ENCODE peak calls at places on chromosomes 3 and 15, in five cellular contexts. M is esophagus squamous epithelium; Q is fibroblast of lung; D is astrocyte of the spinal cord; R is CD8-positive, alpha-beta T cell. O is an unnamed sample.

GRCh38 chr15:67850995-67851535 is 11.2 kb upstream of the RNU6-1 start:
- DNase-seq in R (no peak), D (no peak), M (no peak), Q (peak), O (no peak)

GRCh38 chr3:122299872-122300460 is 25.1 kb upstream of the CSTA start:
- DNase-seq in M (no peak), R (peak), D (peak), Q (no peak), O (no peak)

GRCh38 chr15:101641894-101642293 is 10.3 kb downstream of the TM2D3 start:
- DNase-seq in M (no peak), R (no peak), Q (peak), D (no peak), O (no peak)

GRCh38 chr3:186950402-186951093 is 20.2 kb downstream of the ST6GAL1 start:
- DNase-seq in Q (no peak), D (no peak), R (no peak), M (no peak), O (no peak)

GRCh38 chr3:4795905-4796304 is 183.3 kb upstream of the BHLHE40 start:
- DNase-seq in R (no peak), M (no peak), Q (peak), D (no peak), O (no peak)

GRCh38 chr3:37969601-37970100 is 20.9 kb upstream of the VILL start:
- DNase-seq in Q (no peak), D (no peak), M (no peak), R (no peak), O (no peak)

GRCh38 chr3:131503328-131503650 is 518 bp upstream of the MRPL3 start:
- DNase-seq in R (no peak), M (no peak), D (no peak), Q (no peak), O (peak)

GRCh38 chr3:19232566-19232965 is 84.3 kb downstream of the KCNH8 start:
- DNase-seq in Q (no peak), D (no peak), M (no peak), R (no peak), O (no peak)

GRCh38 chr3:46419816-46420215 is 12.8 kb downstream of the CCRL2 start:
- DNase-seq in Q (no peak), R (no peak), D (no peak), M (no peak), O (no peak)

GRCh38 chr15:26891448-26891881 is 24.6 kb downstream of the GABRA5 start:
- DNase-seq in D (peak), M (no peak), Q (peak), R (no peak), O (peak)

GRCh38 chr3:8964436-8965370 is 1.4 kb upstream of the RAD18 start:
- DNase-seq in Q (peak), R (no peak), D (peak), M (no peak), O (no peak)

GRCh38 chr3:195461518-195462307 is 18.9 kb upstream of the ACAP2 start:
- DNase-seq in D (no peak), Q (no peak), M (no peak), R (no peak), O (no peak)

GRCh38 chr3:83317605-83318004 is 1556.2 kb upstream of the GBE1 start:
- DNase-seq in M (no peak), D (no peak), R (no peak), Q (no peak), O (no peak)

GRCh38 chr15:91752081-91752810 is 101.3 kb upstream of the SLCO3A1 start:
- DNase-seq in D (no peak), M (no peak), Q (no peak), R (no peak), O (no peak)

GRCh38 chr15:75195766-75196241 is 5.9 kb upstream of the C15orf39 start:
- DNase-seq in Q (no peak), D (no peak), M (no peak), R (no peak), O (no peak)

GRCh38 chr3:197224034-197224444 is 74.4 kb downstream of the DLG1 start:
- DNase-seq in Q (peak), D (peak), R (no peak), M (no peak), O (peak)

GRCh38 chr3:40782086-40782721 is 257.4 kb downstream of the ZNF621 start:
- DNase-seq in Q (no peak), R (no peak), D (no peak), M (no peak), O (peak)

GRCh38 chr3:170149016-170149415 is 32.5 kb downstream of the PHC3 start:
- DNase-seq in M (no peak), R (no peak), Q (no peak), D (no peak), O (no peak)

GRCh38 chr15:89761929-89762328 is 10.9 kb upstream of the MESP1 start:
- DNase-seq in R (no peak), D (no peak), Q (no peak), M (no peak), O (no peak)

GRCh38 chr3:24608701-24609387 is 114.2 kb upstream of the THRB start:
- DNase-seq in M (no peak), Q (no peak), D (no peak), R (no peak), O (no peak)

GRCh38 chr3:79846148-79846933 is 78.5 kb upstream of the ROBO1 start:
- DNase-seq in Q (no peak), M (no peak), R (no peak), D (no peak), O (no peak)

GRCh38 chr3:108391917-108392585 is 95.7 kb downstream of the HHLA2 start:
- DNase-seq in Q (peak), M (no peak), R (no peak), D (peak), O (no peak)

GRCh38 chr15:42800731-42801474 is 64.0 kb upstream of the CDAN1 start:
- DNase-seq in M (no peak), R (no peak), D (no peak), Q (no peak), O (no peak)
- TF ChIP-seq CTCF in M (no peak), R (no peak), D (peak), Q (no peak), O (peak)

DNA sequence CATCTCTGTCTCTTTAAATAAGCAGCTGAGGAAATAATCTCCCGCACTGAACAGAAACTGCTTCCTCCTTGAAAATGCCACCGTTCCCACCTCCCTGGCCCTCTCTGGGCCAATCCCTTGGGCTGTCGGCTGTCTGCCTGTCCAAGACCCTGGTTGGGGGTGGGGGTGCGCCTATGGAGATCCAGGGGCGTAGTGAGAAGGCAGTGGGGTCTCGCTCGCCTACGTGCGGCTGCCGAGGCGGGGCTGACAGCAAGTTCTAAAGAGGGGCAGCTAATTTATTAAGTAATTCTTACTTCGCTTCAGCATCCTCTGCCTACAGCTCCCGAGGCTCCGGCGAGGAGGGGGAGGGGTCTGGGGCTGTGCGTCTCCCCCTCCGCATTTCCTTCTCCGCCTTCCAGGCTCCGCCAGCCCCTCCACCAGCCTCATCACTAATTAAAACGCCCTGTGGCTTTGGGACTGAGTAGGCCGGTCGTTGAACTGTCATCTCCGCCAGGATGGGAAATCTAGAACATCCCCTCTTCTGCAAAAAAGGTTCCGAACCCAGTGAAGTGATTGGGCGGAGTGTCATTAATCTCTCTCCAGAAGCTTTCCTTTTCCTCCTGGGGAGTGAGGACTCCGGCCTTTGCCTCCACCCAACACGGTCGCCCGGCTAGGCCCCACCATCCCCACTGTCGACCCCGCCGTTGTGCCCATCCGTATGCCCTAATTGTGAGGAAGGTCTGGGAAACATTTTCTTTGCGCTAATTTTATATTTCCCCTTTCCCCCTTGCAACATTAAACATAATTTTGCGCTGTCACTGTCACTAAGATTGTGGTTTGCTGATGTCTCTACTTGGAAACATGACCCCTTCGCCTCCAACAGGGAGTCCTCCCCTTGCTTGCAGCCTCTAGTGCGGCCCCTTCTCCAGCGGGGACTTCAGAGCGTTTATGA is 16.9 kb downstream of the NR2F2 start:
- DNase-seq in R (no peak), D (peak), M (no peak), Q (peak), O (no peak)
- H3K4me3 ChIP-seq in R (no peak), D (peak), M (peak), Q (peak), O (no peak)

GRCh38 chr3:76756578-76756977 is 283.3 kb upstream of the ROBO2 start:
- DNase-seq in Q (no peak), M (no peak), D (no peak), R (no peak), O (no peak)

DNA sequence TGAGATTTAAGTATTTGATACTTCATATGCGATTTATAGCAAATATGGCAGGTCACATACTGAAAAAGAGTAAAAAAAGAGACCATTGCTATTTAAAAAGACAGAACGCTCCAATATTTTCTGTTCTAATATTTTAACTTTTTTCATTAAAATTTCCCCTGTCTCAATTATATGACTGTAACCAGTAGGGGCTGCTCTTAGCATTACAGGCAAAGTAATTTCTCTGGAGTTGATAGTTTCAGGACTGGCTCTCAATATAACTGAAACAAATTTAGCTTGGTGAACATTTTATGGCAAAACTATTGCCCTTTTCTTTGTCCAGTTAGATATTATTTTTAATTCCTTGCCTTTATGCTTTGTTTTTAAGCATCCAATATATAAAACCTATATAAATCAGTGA is 286.3 kb upstream of the ROBO2 start:
- DNase-seq in M (no peak), Q (no peak), R (no peak), D (no peak), O (no peak)
- TF ChIP-seq CTCF in M (no peak), Q (peak), R (no peak), D (peak), O (no peak)

DNA sequence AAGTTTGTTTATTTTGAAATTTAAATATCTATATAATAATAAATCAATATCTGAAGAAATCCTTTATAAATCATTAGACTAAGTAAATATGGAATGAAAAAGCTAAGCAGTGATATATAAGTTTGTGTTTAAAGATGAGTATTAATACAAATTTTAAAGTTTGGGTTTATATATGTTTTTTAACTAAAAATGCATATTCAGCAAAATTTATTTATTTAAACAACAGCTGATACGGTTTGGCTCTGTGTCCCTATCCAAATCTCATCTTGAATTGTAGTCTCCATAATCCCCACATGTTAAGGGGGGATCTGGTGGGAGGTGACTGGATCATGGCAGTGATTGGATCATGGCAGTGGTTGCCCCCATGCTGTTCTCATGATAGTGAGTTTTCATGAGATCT is 580.7 kb upstream of the EPHA6 start:
- DNase-seq in M (no peak), D (no peak), R (no peak), Q (no peak), O (no peak)
- H3K4me3 ChIP-seq in M (no peak), D (no peak), R (no peak), Q (no peak), O (no peak)

DNA sequence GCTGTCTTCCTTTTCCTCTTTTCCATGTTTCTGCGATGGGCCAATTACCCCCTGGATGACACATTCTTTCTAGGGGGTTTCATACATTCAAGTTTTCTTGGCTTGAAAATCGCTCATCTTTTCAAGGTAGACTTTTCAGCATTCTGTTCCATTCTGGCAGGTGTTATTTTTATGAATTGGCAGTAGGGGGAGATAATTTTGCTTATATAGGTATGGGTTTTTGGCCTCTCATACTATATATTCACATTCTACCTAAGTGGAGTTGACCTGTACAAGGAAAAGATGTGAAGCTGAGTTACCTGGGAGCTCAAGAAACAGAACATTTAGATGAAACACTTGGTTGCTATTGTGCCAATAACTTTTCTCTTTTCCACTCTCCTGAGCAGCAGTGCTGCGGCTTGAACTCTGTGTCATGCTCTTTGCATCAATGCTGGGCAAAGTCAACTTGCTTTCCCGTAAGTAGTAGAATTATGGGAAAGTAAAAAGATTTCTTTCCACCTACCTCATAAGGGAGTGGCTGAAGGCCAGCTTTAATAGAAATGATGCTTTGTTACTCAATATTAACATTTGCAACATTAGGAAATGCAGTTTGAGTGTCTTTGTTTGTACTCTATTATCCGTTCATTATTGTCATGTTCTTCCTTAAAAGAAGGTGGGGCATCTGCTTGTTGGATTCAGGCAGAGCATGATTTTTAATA is 27.9 kb upstream of the MFSD1 start:
- DNase-seq in M (no peak), R (no peak), Q (peak), D (peak), O (no peak)
- TF ChIP-seq CTCF in M (no peak), R (no peak), Q (no peak), D (no peak), O (peak)

GRCh38 chr3:17030956-17031652 is 146.3 kb downstream of the PLCL2 start:
- DNase-seq in D (no peak), R (no peak), M (no peak), Q (no peak), O (no peak)

GRCh38 chr3:17025594-17026139 is 140.9 kb downstream of the PLCL2 start:
- DNase-seq in M (no peak), R (no peak), D (no peak), Q (no peak), O (no peak)

GRCh38 chr3:17028363-17028762 is 143.6 kb downstream of the PLCL2 start:
- DNase-seq in M (no peak), R (no peak), Q (no peak), D (no peak), O (no peak)

GRCh38 chr3:17030438-17030837 is 145.7 kb downstream of the PLCL2 start:
- DNase-seq in Q (no peak), M (no peak), R (no peak), D (no peak), O (no peak)

GRCh38 chr3:17027344-17027743 is 142.6 kb downstream of the PLCL2 start:
- DNase-seq in Q (no peak), R (no peak), D (no peak), M (no peak), O (no peak)
- H3K4me3 ChIP-seq in Q (no peak), R (no peak), D (no peak), M (no peak), O (no peak)

GRCh38 chr3:11271986-11272904 is at the start of gene ATG7:
- DNase-seq in Q (peak), R (peak), D (peak), M (peak), O (peak)
- TF ChIP-seq CTCF in Q (no peak), R (no peak), D (no peak), M (peak), O (no peak)

DNA sequence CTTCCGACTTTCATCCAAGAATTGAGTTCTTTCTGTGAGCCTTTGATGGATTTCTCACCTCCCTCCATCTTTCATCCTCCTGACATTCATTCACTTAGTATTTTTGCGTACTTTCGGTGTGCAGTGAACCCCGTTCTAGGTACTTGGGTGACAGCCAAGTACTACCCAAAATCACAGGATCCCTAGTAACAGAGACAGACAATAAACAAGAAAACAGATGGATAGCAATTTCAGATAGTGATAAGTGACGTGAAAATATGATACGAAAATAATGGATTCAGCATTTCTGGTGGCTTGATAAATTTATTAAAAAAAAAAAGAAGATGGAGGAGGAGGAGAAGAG is 263 bp upstream of the CMTM6 start:
- DNase-seq in R (no peak), M (no peak), D (no peak), Q (no peak), O (no peak)
- H3K4me3 ChIP-seq in R (peak), M (peak), D (peak), Q (peak), O (peak)